ENCODE peak calls at places on chromosomes 3 and 15, in eight cellular contexts. U, F, R, K, I, W, S and P are unnamed samples.

GRCh38 chr3:36957862-36958686 is 13.2 kb upstream of the TRANK1 start:
- DNase-seq in K (no peak), S (no peak), R (no peak), W (peak; percentile 95), U (no peak), I (peak; percentile 69), F (no peak), P (no peak)

GRCh38 chr3:35639251-35640185 is at the start of gene ARPP21:
- DNase-seq in U (no peak), S (peak; percentile 34), W (peak; percentile 37), F (peak; percentile 32), I (peak; percentile 41), K (peak; percentile 76), R (no peak), P (no peak)

GRCh38 chr3:103906304-103906703 is 1460.4 kb upstream of the ALCAM start:
- DNase-seq in I (no peak), W (no peak), R (no peak), K (no peak), F (no peak), U (no peak), S (no peak), P (no peak)

GRCh38 chr3:139110072-139110830 is 65.6 kb upstream of the PRR23C start:
- DNase-seq in I (no peak), S (no peak), K (no peak), U (no peak), R (no peak), W (no peak), F (no peak), P (no peak)

GRCh38 chr3:197028711-197029510 is 706 bp downstream of the MELTF start:
- DNase-seq in K (no peak), S (peak; percentile 75), W (peak; percentile 33), R (no peak), I (no peak), U (no peak), F (peak; percentile 82), P (peak; percentile 76)

GRCh38 chr3:81218023-81218422 is 543.4 kb downstream of the GBE1 start:
- DNase-seq in S (no peak), K (peak; percentile 59), R (no peak), U (no peak), F (no peak), W (no peak), I (no peak), P (no peak)

GRCh38 chr3:195609229-195609628 is 25.5 kb upstream of the APOD start:
- DNase-seq in I (no peak), S (no peak), U (peak; percentile 21), R (no peak), F (no peak), K (no peak), W (no peak), P (no peak)

GRCh38 chr15:31341036-31341435 is 14.4 kb downstream of the KLF13 start:
- DNase-seq in F (no peak), I (no peak), K (no peak), W (no peak), S (no peak), U (no peak), R (no peak), P (no peak)

GRCh38 chr3:54188176-54188791 is 65.9 kb downstream of the CACNA2D3 start:
- DNase-seq in W (peak; percentile 55), U (peak; percentile 5), R (no peak), F (peak; percentile 65), S (peak; percentile 50), K (peak; percentile 90), I (peak; percentile 65), P (peak; percentile 31)

GRCh38 chr3:106534206-106534605 is 665.4 kb upstream of the CBLB start:
- DNase-seq in K (no peak), R (no peak), U (no peak), F (no peak), W (no peak), S (no peak), I (peak; percentile 95), P (no peak)

GRCh38 chr3:119177321-119177720 is 3.9 kb downstream of the UPK1B start:
- DNase-seq in S (no peak), F (no peak), W (no peak), I (no peak), U (no peak), K (no peak), R (no peak), P (no peak)

GRCh38 chr15:90617668-90618097 is 88.0 kb downstream of the CRTC3 start:
- DNase-seq in W (no peak), I (no peak), K (no peak), F (no peak), S (no peak), R (no peak), U (no peak), P (no peak)

GRCh38 chr3:47008851-47009224 is 29.4 kb downstream of the NBEAL2 start:
- DNase-seq in R (no peak), U (no peak), K (no peak), F (no peak), W (no peak), S (no peak), I (no peak), P (no peak)

GRCh38 chr3:197440717-197441303 is 115.0 kb downstream of the BDH1 start:
- DNase-seq in I (no peak), W (no peak), K (no peak), S (no peak), F (no peak), U (no peak), R (no peak), P (no peak)

GRCh38 chr3:72259755-72260589 is 475.0 kb upstream of the PROK2 start:
- DNase-seq in W (no peak), U (no peak), S (peak; percentile 38), K (peak; percentile 50), I (peak; percentile 4), R (no peak), F (peak; percentile 22), P (no peak)

GRCh38 chr3:159635047-159635641 is 353.5 kb upstream of the IL12A start:
- DNase-seq in W (no peak), S (no peak), U (no peak), R (no peak), I (peak; percentile 69), K (peak; percentile 60), F (no peak), P (no peak)

GRCh38 chr3:51792206-51792605 is 13.2 kb upstream of the IQCF6 start:
- DNase-seq in F (no peak), R (no peak), I (no peak), U (no peak), W (no peak), K (no peak), S (no peak), P (no peak)

GRCh38 chr15:88108991-88109390 is 147.5 kb downstream of the NTRK3 start:
- DNase-seq in S (no peak), K (no peak), W (no peak), R (no peak), F (no peak), I (no peak), U (no peak), P (no peak)

GRCh38 chr15:57534279-57534678 is 57.4 kb upstream of the MYZAP start:
- DNase-seq in W (no peak), U (no peak), R (no peak), K (peak; percentile 63), S (no peak), I (no peak), F (no peak), P (no peak)

GRCh38 chr3:195154793-195155535 is 116.0 kb downstream of the XXYLT1 start:
- DNase-seq in R (no peak), F (peak; percentile 63), W (peak; percentile 40), K (peak; percentile 76), U (no peak), I (peak; percentile 99), S (peak; percentile 77), P (no peak)

GRCh38 chr3:122760457-122761271 is 33.0 kb downstream of the HSPBAP1 start:
- DNase-seq in F (no peak), W (no peak), S (no peak), R (no peak), I (no peak), U (no peak), K (peak; percentile 87), P (no peak)

GRCh38 chr3:150152567-150152966 is 181.9 kb upstream of the PFN2 start:
- DNase-seq in I (no peak), K (no peak), U (no peak), R (no peak), S (no peak), F (no peak), W (no peak), P (no peak)

GRCh38 chr15:52010633-52011595 is 8.1 kb upstream of the MAPK6 start:
- DNase-seq in S (no peak), F (peak; percentile 41), R (no peak), W (no peak), U (no peak), K (no peak), I (peak; percentile 97), P (no peak)

GRCh38 chr15:86373147-86373546 is 293.5 kb downstream of the AGBL1 start:
- DNase-seq in K (no peak), R (no peak), I (no peak), W (no peak), U (no peak), F (no peak), S (no peak), P (no peak)

GRCh38 chr3:140363801-140364200 is 314.1 kb upstream of the TRIM42 start:
- DNase-seq in K (no peak), U (no peak), W (no peak), F (no peak), R (no peak), I (peak; percentile 80), S (no peak), P (no peak)

GRCh38 chr15:70142072-70142321 is 44.3 kb upstream of the TLE3 start:
- DNase-seq in W (no peak), I (no peak), F (no peak), U (no peak), S (no peak), R (no peak), K (no peak), P (no peak)

GRCh38 chr3:39267631-39268553 is 11.9 kb downstream of the CX3CR1 start:
- DNase-seq in U (peak; percentile 25), R (no peak), F (no peak), I (no peak), K (no peak), W (peak; percentile 9), S (peak; percentile 54), P (no peak)

GRCh38 chr15:58465070-58465469 is 33.3 kb downstream of the LIPC start:
- DNase-seq in K (no peak), F (no peak), U (no peak), S (no peak), R (no peak), W (no peak), I (no peak), P (no peak)

GRCh38 chr3:149251186-149251585 is 29.6 kb upstream of the CP start:
- DNase-seq in U (no peak), I (no peak), S (no peak), W (no peak), F (no peak), K (no peak), R (no peak), P (no peak)

GRCh38 chr3:127531821-127532220 is 58.7 kb downstream of the TPRA1 start:
- DNase-seq in K (no peak), S (no peak), I (no peak), U (no peak), F (no peak), R (no peak), W (no peak), P (no peak)

GRCh38 chr3:48500656-48501055 is 3.3 kb downstream of the SHISA5 start:
- DNase-seq in S (peak; percentile 18), U (no peak), W (no peak), R (no peak), I (no peak), F (no peak), K (no peak), P (no peak)

GRCh38 chr15:83848315-83849050 is 194.6 kb downstream of the ADAMTSL3 start:
- DNase-seq in S (no peak), K (no peak), W (no peak), I (peak; percentile 35), U (no peak), R (no peak), F (no peak), P (no peak)

GRCh38 chr3:52220380-52221026 is 4.9 kb downstream of the TLR9 start:
- DNase-seq in W (peak; percentile 80), I (peak; percentile 75), U (peak; percentile 82), K (peak; percentile 97), S (peak; percentile 87), F (peak; percentile 87), R (no peak), P (peak; percentile 78)

GRCh38 chr3:52343946-52344600 is 28.0 kb downstream of the DNAH1 start:
- DNase-seq in F (no peak), W (no peak), S (no peak), I (no peak), R (no peak), K (no peak), U (no peak), P (no peak)